ENCODE peak calls at places on chromosomes 1 and 21, in nine cellular contexts. E, Q, T, M, K, Y, A, I and U are unnamed samples.
A peak's percentile ranks its signal among the peaks of the same experiment; 100 is the strongest.

GRCh38 chr1:167564592-167564991 is 11.0 kb upstream of the CREG1 start:
- DNase-seq in A (no peak), K (peak; percentile 17), T (no peak), M (no peak), E (no peak), I (no peak), Q (no peak), Y (no peak), U (no peak)

GRCh38 chr1:178267646-178268094 is 173.8 kb downstream of the RASAL2 start:
- DNase-seq in A (peak; percentile 61), T (no peak), K (peak; percentile 33), Q (no peak), Y (no peak), E (no peak), M (peak; percentile 80), I (peak; percentile 92), U (peak; percentile 33)

GRCh38 chr1:2541619-2542246 is 11.7 kb upstream of the HES5 start:
- DNase-seq in M (no peak), I (no peak), E (no peak), Y (no peak), A (no peak), K (no peak), T (peak; percentile 69), Q (no peak), U (no peak)

GRCh38 chr21:15221799-15222386 is 157.1 kb upstream of the NRIP1 start:
- DNase-seq in E (peak; percentile 17), A (peak; percentile 99), I (no peak), T (peak; percentile 76), M (peak; percentile 83), Q (no peak), K (peak; percentile 86), Y (no peak), U (peak; percentile 24)

GRCh38 chr1:153476491-153477093 is 16.1 kb upstream of the S100A7 start:
- DNase-seq in Q (no peak), K (no peak), I (no peak), M (no peak), Y (no peak), T (no peak), A (no peak), E (no peak), U (no peak)

GRCh38 chr1:1259948-1260614 is 13.6 kb upstream of the C1QTNF12 start:
- DNase-seq in T (peak; percentile 54), E (no peak), Q (no peak), I (no peak), Y (no peak), M (no peak), A (no peak), K (no peak), U (no peak)

GRCh38 chr21:34553199-34553952 is 41.4 kb upstream of the KCNE1 start:
- DNase-seq in M (no peak), K (peak; percentile 74), I (no peak), Y (no peak), A (peak; percentile 89), T (no peak), Q (no peak), E (no peak), U (peak; percentile 56)

GRCh38 chr1:207015791-207016190 is 16.8 kb downstream of the C1orf116 start:
- DNase-seq in Y (no peak), K (no peak), M (no peak), T (no peak), Q (no peak), A (peak; percentile 59), I (no peak), E (no peak), U (no peak)

GRCh38 chr21:21973806-21974205 is 975.6 kb downstream of the NCAM2 start:
- DNase-seq in A (no peak), Y (no peak), K (no peak), Q (no peak), T (no peak), E (no peak), M (no peak), I (no peak), U (no peak)

GRCh38 chr1:198373376-198373775 is 167.1 kb downstream of the ATP6V1G3 start:
- DNase-seq in T (no peak), Y (no peak), I (no peak), Q (no peak), E (no peak), M (no peak), A (peak; percentile 66), K (peak; percentile 78), U (no peak)

GRCh38 chr1:70627910-70628309 is 216.8 kb downstream of the CTH start:
- DNase-seq in Q (no peak), K (no peak), A (peak; percentile 42), I (no peak), T (no peak), M (no peak), E (no peak), Y (no peak), U (no peak)

GRCh38 chr1:22969224-22969829 is 3.3 kb downstream of the LACTBL1 start:
- DNase-seq in T (no peak), I (no peak), Y (no peak), E (no peak), Q (no peak), M (no peak), A (peak; percentile 62), K (peak; percentile 95), U (peak; percentile 27)

GRCh38 chr1:223022641-223023473 is 120.2 kb downstream of the TLR5 start:
- DNase-seq in A (peak; percentile 8), I (no peak), T (peak; percentile 43), E (no peak), Q (no peak), M (no peak), Y (no peak), K (no peak), U (no peak)

GRCh38 chr1:170176772-170177171 is 31.0 kb downstream of the NTMT2 start:
- DNase-seq in E (no peak), I (no peak), K (no peak), Y (no peak), T (no peak), M (no peak), Q (no peak), A (no peak), U (no peak)

GRCh38 chr1:71463144-71463543 is 382.3 kb upstream of the ZRANB2 start:
- DNase-seq in T (no peak), M (no peak), Y (no peak), K (peak; percentile 1), A (no peak), I (no peak), Q (no peak), E (no peak), U (no peak)

GRCh38 chr1:210260087-210260486 is 27.5 kb downstream of the SERTAD4 start:
- DNase-seq in Y (no peak), K (no peak), T (peak; percentile 35), M (no peak), E (no peak), I (no peak), A (no peak), Q (no peak), U (no peak)

GRCh38 chr1:112618721-112619517 is at the start of gene ST7L:
- DNase-seq in K (peak; percentile 75), I (peak; percentile 68), A (peak; percentile 63), E (peak; percentile 59), Q (peak; percentile 90), T (peak; percentile 85), M (no peak), Y (peak; percentile 65), U (peak; percentile 45)

GRCh38 chr1:228410015-228410414 is 3.4 kb upstream of the TRIM11 start:
- DNase-seq in I (no peak), M (no peak), T (no peak), Q (no peak), E (no peak), Y (no peak), K (peak; percentile 62), A (peak; percentile 38), U (no peak)

GRCh38 chr1:226717256-226717909 is 21.7 kb downstream of the ITPKB start:
- DNase-seq in M (no peak), I (no peak), K (no peak), T (no peak), Q (no peak), A (no peak), E (no peak), Y (no peak), U (no peak)

GRCh38 chr21:43361127-43361492 is 65.8 kb downstream of the SIK1 start:
- DNase-seq in T (peak; percentile 74), E (no peak), K (no peak), Q (no peak), Y (no peak), A (peak; percentile 33), M (no peak), I (no peak), U (no peak)

GRCh38 chr1:94621392-94621791 is 79.8 kb upstream of the F3 start:
- DNase-seq in K (peak; percentile 69), A (peak; percentile 98), Y (no peak), Q (no peak), E (no peak), I (no peak), T (no peak), M (no peak), U (peak; percentile 61)

GRCh38 chr1:247111259-247111635 is 7.1 kb upstream of the ZNF669 start:
- DNase-seq in E (no peak), I (no peak), K (no peak), T (no peak), A (no peak), M (no peak), Y (no peak), Q (no peak), U (no peak)

GRCh38 chr1:178607718-178608408 is 95.0 kb downstream of the TEX35 start:
- DNase-seq in E (no peak), M (no peak), A (no peak), Q (no peak), I (no peak), K (peak; percentile 72), Y (peak; percentile 44), T (no peak), U (no peak)

GRCh38 chr21:44867999-44868700 is 5.3 kb downstream of the PTTG1IP start:
- DNase-seq in T (no peak), Q (no peak), Y (no peak), M (no peak), A (no peak), K (no peak), E (no peak), I (no peak), U (no peak)

GRCh38 chr1:225442156-225442555 is 14.3 kb upstream of the LBR start:
- DNase-seq in M (no peak), E (no peak), Y (no peak), K (no peak), Q (no peak), A (no peak), I (no peak), T (no peak), U (no peak)

GRCh38 chr1:3245768-3246167 is 176.8 kb downstream of the PRDM16 start:
- DNase-seq in Y (no peak), K (no peak), Q (no peak), M (no peak), I (no peak), T (no peak), A (no peak), E (no peak), U (no peak)

GRCh38 chr1:201461193-201461657 is 7.8 kb downstream of the PHLDA3 start:
- DNase-seq in T (peak; percentile 75), Q (peak; percentile 79), I (peak; percentile 97), Y (no peak), M (peak; percentile 97), A (peak; percentile 99), K (peak; percentile 99), E (no peak), U (peak; percentile 91)